ENCODE peak calls at places on chromosomes 16 and 17, in seven cellular contexts. W, M, F, Z, S, C and Q are unnamed samples.

GRCh38 chr16:68608330-68608729 is 36.8 kb upstream of the CDH3 start:
- DNase-seq in W (no peak), M (no peak), F (no peak), Z (no peak), S (no peak), C (no peak), Q (no peak)

GRCh38 chr17:1188812-1189211 is 9.0 kb upstream of the ABR start:
- DNase-seq in W (no peak), M (no peak), F (peak; percentile 69), Z (peak; percentile 73), S (no peak), C (no peak), Q (no peak)

GRCh38 chr17:50047488-50048126 is 8.3 kb upstream of the ITGA3 start:
- DNase-seq in W (peak; percentile 66), M (no peak), F (peak; percentile 79), Z (no peak), S (peak; percentile 59), C (no peak), Q (no peak)

GRCh38 chr16:81673432-81673831 is 105.7 kb upstream of the PLCG2 start:
- DNase-seq in W (no peak), M (no peak), F (no peak), Z (no peak), S (no peak), C (no peak), Q (no peak)

GRCh38 chr17:60315650-60316049 is 76.3 kb downstream of the USP32 start:
- DNase-seq in W (no peak), M (no peak), F (peak; percentile 10), Z (no peak), S (no peak), C (peak; percentile 43), Q (no peak)

GRCh38 chr17:83161298-83162034 is 82.1 kb downstream of the METRNL start:
- DNase-seq in W (no peak), M (no peak), F (peak; percentile 92), Z (peak; percentile 14), S (peak; percentile 84), C (no peak), Q (peak; percentile 53)

GRCh38 chr16:14196011-14196410 is 124.9 kb downstream of the MRTFB start:
- DNase-seq in W (peak; percentile 33), M (no peak), F (no peak), Z (no peak), S (peak; percentile 8), C (no peak), Q (no peak)

GRCh38 chr16:4917117-4917516 is 19.8 kb downstream of the PPL start:
- DNase-seq in W (peak; percentile 70), M (no peak), F (peak; percentile 69), Z (no peak), S (peak; percentile 74), C (no peak), Q (peak; percentile 18)

GRCh38 chr16:35144212-35144932 is 1685.0 kb downstream of the TP53TG3F start:
- DNase-seq in W (no peak), M (no peak), F (no peak), Z (no peak), S (no peak), C (no peak), Q (no peak)

GRCh38 chr16:81623365-81624102 is 155.6 kb upstream of the PLCG2 start:
- DNase-seq in W (no peak), M (no peak), F (peak; percentile 54), Z (no peak), S (peak; percentile 66), C (peak; percentile 71), Q (no peak)

GRCh38 chr16:14462811-14463210 is 167.2 kb downstream of the PARN start:
- DNase-seq in W (peak; percentile 48), M (no peak), F (peak; percentile 88), Z (no peak), S (no peak), C (no peak), Q (no peak)

GRCh38 chr17:42522798-42523278 is 13.2 kb upstream of the NAGLU start:
- DNase-seq in W (no peak), M (no peak), F (no peak), Z (no peak), S (no peak), C (no peak), Q (no peak)

GRCh38 chr17:80818871-80819270 is 172.8 kb upstream of the CHMP6 start:
- DNase-seq in W (no peak), M (no peak), F (no peak), Z (no peak), S (no peak), C (no peak), Q (no peak)

GRCh38 chr16:48525201-48526057 is 84.6 kb downstream of the N4BP1 start:
- DNase-seq in W (no peak), M (no peak), F (no peak), Z (no peak), S (no peak), C (no peak), Q (no peak)

GRCh38 chr17:80692931-80693467 is 148.4 kb downstream of the RPTOR start:
- DNase-seq in W (no peak), M (no peak), F (no peak), Z (no peak), S (no peak), C (no peak), Q (no peak)

GRCh38 chr17:19384723-19385391 is 2.1 kb downstream of the MFAP4 start:
- DNase-seq in W (no peak), M (no peak), F (peak; percentile 97), Z (peak; percentile 84), S (peak; percentile 95), C (no peak), Q (peak; percentile 88)

GRCh38 chr16:1790611-1791255 is 2.8 kb downstream of the IGFALS start:
- DNase-seq in W (no peak), M (no peak), F (no peak), Z (no peak), S (no peak), C (no peak), Q (no peak)

GRCh38 chr17:12133183-12133582 is 112.5 kb downstream of the MAP2K4 start:
- DNase-seq in W (peak; percentile 24), M (no peak), F (no peak), Z (no peak), S (no peak), C (no peak), Q (no peak)

GRCh38 chr17:66957343-66957742 is 7.2 kb upstream of the CACNG4 start:
- DNase-seq in W (no peak), M (no peak), F (no peak), Z (no peak), S (no peak), C (no peak), Q (no peak)

GRCh38 chr17:81387235-81388060 is 7.8 kb upstream of the BAHCC1 start:
- DNase-seq in W (no peak), M (no peak), F (peak; percentile 65), Z (peak; percentile 83), S (peak; percentile 73), C (peak; percentile 74), Q (no peak)

DNA sequence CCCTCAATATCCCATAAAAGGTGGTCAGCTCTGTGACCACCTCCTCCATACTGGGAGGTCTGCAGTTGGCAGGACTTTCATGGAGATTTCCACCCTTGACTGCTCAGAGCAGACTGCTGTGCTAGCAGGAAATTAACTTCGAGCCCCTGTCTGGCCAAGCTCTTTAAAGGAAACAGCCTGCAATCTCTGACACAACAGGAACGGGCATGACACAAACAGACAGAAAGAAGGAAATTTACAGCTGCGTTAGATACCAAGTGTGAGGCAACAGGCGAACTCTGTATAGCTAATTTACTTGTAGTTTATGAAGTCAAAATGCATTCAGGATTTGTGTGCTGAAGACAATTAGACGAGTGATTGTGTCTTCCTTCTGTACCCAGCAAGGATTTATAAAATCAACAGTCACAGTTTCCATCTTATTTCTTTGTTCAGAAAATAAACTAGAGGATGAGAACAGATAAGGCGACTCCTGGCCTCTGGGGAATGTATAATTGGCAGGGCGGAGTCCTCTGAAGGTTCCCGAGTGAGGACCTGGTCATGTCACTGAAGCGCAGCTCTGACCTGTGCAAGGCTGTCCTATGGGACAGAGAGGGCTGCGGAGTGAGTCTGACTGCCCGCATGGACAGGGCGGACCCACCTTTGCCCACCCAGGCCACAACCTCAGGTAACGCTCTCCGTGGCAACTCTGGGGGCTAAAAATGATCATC is 16.1 kb downstream of the WIPI1 start:
- DNase-seq in W (no peak), M (no peak), F (no peak), Z (no peak), S (no peak), C (no peak), Q (no peak)
- H3K4me3 ChIP-seq in W (no peak overlapping the region), M (no peak overlapping the region), F (no peak overlapping the region), Z (no peak overlapping the region), S (no peak overlapping the region), C (no peak overlapping the region), Q (no peak overlapping the region)

GRCh38 chr16:79537584-79537983 is 63.0 kb downstream of the MAF start:
- DNase-seq in W (no peak), M (no peak), F (no peak), Z (no peak), S (no peak), C (no peak), Q (no peak)
- H3K4me3 ChIP-seq in W (no peak overlapping the region), M (no peak overlapping the region), F (no peak overlapping the region), Z (no peak overlapping the region), S (no peak overlapping the region), C (no peak overlapping the region), Q (no peak overlapping the region)

GRCh38 chr17:35044181-35044580 is 19.3 kb downstream of the RFFL start:
- DNase-seq in W (no peak), M (no peak), F (no peak), Z (no peak), S (no peak), C (no peak), Q (no peak)

GRCh38 chr17:35046245-35046644 is 17.3 kb downstream of the RFFL start:
- DNase-seq in W (no peak), M (no peak), F (no peak), Z (no peak), S (no peak), C (peak; percentile 56), Q (no peak)

GRCh38 chr17:35050170-35050569 is 13.3 kb downstream of the RFFL start:
- DNase-seq in W (no peak), M (no peak), F (no peak), Z (no peak), S (no peak), C (no peak), Q (no peak)

GRCh38 chr17:35048685-35049379 is 14.7 kb downstream of the RFFL start:
- DNase-seq in W (no peak), M (no peak), F (no peak), Z (no peak), S (no peak), C (no peak), Q (no peak)

GRCh38 chr17:35046740-35047283 is 16.7 kb downstream of the RFFL start:
- DNase-seq in W (peak; percentile 31), M (no peak), F (peak; percentile 86), Z (no peak), S (no peak), C (peak; percentile 68), Q (peak; percentile 56)
- H3K4me3 ChIP-seq in W (no peak overlapping the region), M (no peak overlapping the region), F (peak overlapping the region; percentile 5), Z (no peak overlapping the region), S (no peak overlapping the region), C (peak overlapping the region; percentile 28), Q (peak overlapping the region; percentile 21)

DNA sequence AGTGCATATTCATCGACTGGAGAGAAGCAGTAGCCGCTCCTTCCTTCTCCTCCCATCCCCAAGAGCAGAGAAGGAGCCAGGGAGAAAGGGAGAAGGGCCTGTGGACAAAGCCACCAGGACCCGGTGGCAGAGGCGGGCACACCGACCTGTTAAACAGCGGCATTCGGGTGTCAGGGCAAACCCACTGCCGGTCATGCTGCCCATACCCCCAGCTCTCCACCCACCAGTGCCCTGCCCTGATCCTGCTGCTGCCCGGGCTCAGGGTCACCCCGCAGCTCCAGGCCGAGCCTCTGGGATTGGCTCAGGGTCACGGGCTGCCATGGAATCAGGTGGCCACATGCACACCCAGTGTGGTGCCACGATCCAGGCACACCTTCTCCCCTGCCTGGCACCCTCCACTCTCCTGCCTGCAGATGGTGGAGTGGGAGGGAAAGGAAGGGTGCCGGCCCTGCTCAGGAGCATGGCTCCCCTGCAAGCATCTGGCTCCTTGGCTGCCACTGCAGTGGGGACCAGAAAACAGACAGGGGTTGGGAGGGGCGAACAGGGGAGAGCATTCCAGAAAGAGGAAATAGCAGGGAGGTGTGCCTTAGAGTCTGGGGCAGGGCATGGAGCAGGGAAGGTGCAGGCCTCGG is 18.3 kb upstream of the RASD1 start:
- DNase-seq in W (no peak), M (no peak), F (no peak), Z (no peak), S (no peak), C (no peak), Q (no peak)
- H3K4me3 ChIP-seq in W (no peak overlapping the region), M (no peak overlapping the region), F (no peak overlapping the region), Z (no peak overlapping the region), S (no peak overlapping the region), C (no peak overlapping the region), Q (no peak overlapping the region)